ENCODE peak calls at places on chromosomes 2 and 18, in ten cellular contexts. One of them, this sample, is unnamed.

GRCh38 chr18:50115095-50115494 is 79.9 kb downstream of the MYO5B start:
- DNase-seq in upper lobe of right lung: no peak
- DNase-seq in heart left ventricle: no peak
- DNase-seq in neural progenitor cell: no peak
- DNase-seq in AG10803: no peak
- DNase-seq in cardiac muscle cell: peak
- DNase-seq in transverse colon: no peak
- DNase-seq in lower lobe of right lung: no peak
- DNase-seq in fibroblast of mammary gland: no peak
- DNase-seq in progenitor cell of endocrine pancreas: no peak
- DNase-seq in this sample: peak

GRCh38 chr2:31810200-31810917 is 200.4 kb downstream of the MEMO1 start:
- DNase-seq in cardiac muscle cell: no peak
- DNase-seq in transverse colon: no peak
- DNase-seq in AG10803: no peak
- DNase-seq in lower lobe of right lung: no peak
- DNase-seq in fibroblast of mammary gland: no peak
- DNase-seq in upper lobe of right lung: no peak
- DNase-seq in heart left ventricle: no peak
- DNase-seq in progenitor cell of endocrine pancreas: no peak
- DNase-seq in neural progenitor cell: no peak
- DNase-seq in this sample: no peak

GRCh38 chr2:6823111-6823510 is 42.6 kb downstream of the CMPK2 start:
- DNase-seq in transverse colon: no peak
- DNase-seq in AG10803: peak
- DNase-seq in lower lobe of right lung: no peak
- DNase-seq in progenitor cell of endocrine pancreas: no peak
- DNase-seq in cardiac muscle cell: peak
- DNase-seq in upper lobe of right lung: no peak
- DNase-seq in neural progenitor cell: no peak
- DNase-seq in fibroblast of mammary gland: peak
- DNase-seq in heart left ventricle: no peak
- DNase-seq in this sample: no peak

GRCh38 chr2:149568138-149568537 is 19.4 kb downstream of the MMADHC start:
- DNase-seq in lower lobe of right lung: no peak
- DNase-seq in cardiac muscle cell: no peak
- DNase-seq in AG10803: no peak
- DNase-seq in heart left ventricle: no peak
- DNase-seq in transverse colon: no peak
- DNase-seq in progenitor cell of endocrine pancreas: no peak
- DNase-seq in neural progenitor cell: no peak
- DNase-seq in fibroblast of mammary gland: no peak
- DNase-seq in upper lobe of right lung: no peak
- DNase-seq in this sample: no peak

GRCh38 chr18:13218376-13219011 is at the start of gene LDLRAD4:
- DNase-seq in progenitor cell of endocrine pancreas: peak
- DNase-seq in fibroblast of mammary gland: no peak
- DNase-seq in upper lobe of right lung: no peak
- DNase-seq in AG10803: no peak
- DNase-seq in heart left ventricle: peak
- DNase-seq in transverse colon: peak
- DNase-seq in lower lobe of right lung: no peak
- DNase-seq in neural progenitor cell: peak
- DNase-seq in cardiac muscle cell: no peak
- DNase-seq in this sample: no peak

GRCh38 chr2:70347831-70348230 is 46.0 kb upstream of the FAM136A start:
- DNase-seq in transverse colon: no peak
- DNase-seq in progenitor cell of endocrine pancreas: no peak
- DNase-seq in lower lobe of right lung: no peak
- DNase-seq in cardiac muscle cell: no peak
- DNase-seq in upper lobe of right lung: no peak
- DNase-seq in fibroblast of mammary gland: no peak
- DNase-seq in AG10803: no peak
- DNase-seq in neural progenitor cell: no peak
- DNase-seq in heart left ventricle: no peak
- DNase-seq in this sample: no peak

GRCh38 chr2:111703759-111704158 is 180.2 kb downstream of the ANAPC1 start:
- DNase-seq in neural progenitor cell: no peak
- DNase-seq in cardiac muscle cell: no peak
- DNase-seq in fibroblast of mammary gland: no peak
- DNase-seq in heart left ventricle: no peak
- DNase-seq in upper lobe of right lung: no peak
- DNase-seq in progenitor cell of endocrine pancreas: no peak
- DNase-seq in transverse colon: peak
- DNase-seq in AG10803: no peak
- DNase-seq in lower lobe of right lung: no peak
- DNase-seq in this sample: peak

GRCh38 chr18:25399554-25399953 is 47.6 kb upstream of the ZNF521 start:
- DNase-seq in fibroblast of mammary gland: peak
- DNase-seq in heart left ventricle: no peak
- DNase-seq in upper lobe of right lung: no peak
- DNase-seq in cardiac muscle cell: no peak
- DNase-seq in lower lobe of right lung: no peak
- DNase-seq in AG10803: peak
- DNase-seq in transverse colon: no peak
- DNase-seq in progenitor cell of endocrine pancreas: no peak
- DNase-seq in neural progenitor cell: no peak
- DNase-seq in this sample: no peak

GRCh38 chr2:216389565-216389964 is 17.3 kb upstream of the MARCHF4 start:
- DNase-seq in heart left ventricle: no peak
- DNase-seq in progenitor cell of endocrine pancreas: no peak
- DNase-seq in AG10803: peak
- DNase-seq in neural progenitor cell: no peak
- DNase-seq in cardiac muscle cell: peak
- DNase-seq in fibroblast of mammary gland: peak
- DNase-seq in lower lobe of right lung: no peak
- DNase-seq in transverse colon: no peak
- DNase-seq in upper lobe of right lung: no peak
- DNase-seq in this sample: no peak

GRCh38 chr2:149160701-149161217 is 122.3 kb downstream of the LYPD6B start:
- DNase-seq in cardiac muscle cell: peak
- DNase-seq in upper lobe of right lung: no peak
- DNase-seq in AG10803: no peak
- DNase-seq in neural progenitor cell: peak
- DNase-seq in heart left ventricle: no peak
- DNase-seq in progenitor cell of endocrine pancreas: no peak
- DNase-seq in transverse colon: no peak
- DNase-seq in lower lobe of right lung: no peak
- DNase-seq in fibroblast of mammary gland: no peak
- DNase-seq in this sample: no peak

GRCh38 chr2:23359631-23360567 is 25.1 kb upstream of the KLHL29 start:
- DNase-seq in fibroblast of mammary gland: no peak
- DNase-seq in progenitor cell of endocrine pancreas: no peak
- DNase-seq in AG10803: no peak
- DNase-seq in cardiac muscle cell: no peak
- DNase-seq in transverse colon: no peak
- DNase-seq in lower lobe of right lung: no peak
- DNase-seq in upper lobe of right lung: no peak
- DNase-seq in heart left ventricle: no peak
- DNase-seq in neural progenitor cell: no peak
- DNase-seq in this sample: no peak

GRCh38 chr2:96119389-96119751 is 3.0 kb upstream of the ADRA2B start:
- DNase-seq in progenitor cell of endocrine pancreas: no peak
- DNase-seq in fibroblast of mammary gland: no peak
- DNase-seq in heart left ventricle: no peak
- DNase-seq in AG10803: no peak
- DNase-seq in lower lobe of right lung: no peak
- DNase-seq in neural progenitor cell: no peak
- DNase-seq in cardiac muscle cell: no peak
- DNase-seq in transverse colon: no peak
- DNase-seq in upper lobe of right lung: no peak
- DNase-seq in this sample: no peak

DNA sequence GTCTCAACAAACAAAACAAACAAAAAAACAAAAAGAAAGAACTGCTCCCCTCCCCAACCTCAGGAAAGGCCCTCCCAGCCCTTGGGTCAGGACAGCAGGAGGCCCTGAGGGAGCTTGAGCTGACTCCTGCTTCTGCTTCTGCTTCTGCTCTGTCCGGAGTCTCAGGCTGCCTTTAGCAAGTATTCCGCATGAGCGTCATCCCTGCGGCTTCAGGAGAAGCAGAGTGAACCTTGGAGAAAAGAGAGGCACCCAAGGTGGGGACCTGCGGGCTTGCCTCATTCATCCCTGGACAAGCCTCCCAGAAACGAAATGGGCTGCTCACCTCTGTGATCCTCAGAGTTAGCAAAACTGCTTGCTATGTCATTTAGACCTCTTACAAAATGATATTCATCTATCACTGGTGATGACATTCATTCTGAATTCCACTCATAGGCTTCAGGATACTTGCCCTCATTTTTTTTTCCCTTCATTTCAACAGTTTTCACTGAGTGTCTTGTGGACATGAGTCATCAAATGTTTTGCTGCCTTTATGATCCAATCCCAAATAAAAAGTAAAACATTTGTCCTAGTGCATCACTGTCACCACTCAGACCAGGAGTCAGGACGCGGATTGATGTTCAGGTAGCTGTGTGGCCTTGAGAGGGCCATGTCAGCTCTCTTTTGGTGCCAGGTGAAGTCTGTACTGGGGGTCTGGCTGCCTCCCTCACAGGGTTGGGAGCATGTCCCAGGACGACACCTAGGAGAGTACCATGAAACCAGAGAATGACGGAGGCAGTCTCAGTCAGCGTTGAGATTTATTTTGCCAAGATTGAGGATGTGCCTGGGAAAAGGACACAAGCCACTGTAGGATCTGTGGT is 51.7 kb downstream of the IMPA2 start:
- DNase-seq in lower lobe of right lung: no peak
- DNase-seq in cardiac muscle cell: peak
- DNase-seq in transverse colon: no peak
- DNase-seq in upper lobe of right lung: no peak
- DNase-seq in heart left ventricle: no peak
- DNase-seq in AG10803: peak
- DNase-seq in fibroblast of mammary gland: peak
- DNase-seq in neural progenitor cell: no peak
- DNase-seq in progenitor cell of endocrine pancreas: no peak
- DNase-seq in this sample: peak
- TF ChIP-seq CTCF in lower lobe of right lung: no peak
- TF ChIP-seq CTCF in cardiac muscle cell: no peak
- TF ChIP-seq CTCF in transverse colon: no peak
- TF ChIP-seq CTCF in upper lobe of right lung: no peak
- TF ChIP-seq CTCF in heart left ventricle: no peak
- TF ChIP-seq CTCF in AG10803: no peak
- TF ChIP-seq CTCF in fibroblast of mammary gland: no peak
- TF ChIP-seq CTCF in neural progenitor cell: no peak
- TF ChIP-seq CTCF in progenitor cell of endocrine pancreas: no peak
- TF ChIP-seq CTCF in this sample: no peak

DNA sequence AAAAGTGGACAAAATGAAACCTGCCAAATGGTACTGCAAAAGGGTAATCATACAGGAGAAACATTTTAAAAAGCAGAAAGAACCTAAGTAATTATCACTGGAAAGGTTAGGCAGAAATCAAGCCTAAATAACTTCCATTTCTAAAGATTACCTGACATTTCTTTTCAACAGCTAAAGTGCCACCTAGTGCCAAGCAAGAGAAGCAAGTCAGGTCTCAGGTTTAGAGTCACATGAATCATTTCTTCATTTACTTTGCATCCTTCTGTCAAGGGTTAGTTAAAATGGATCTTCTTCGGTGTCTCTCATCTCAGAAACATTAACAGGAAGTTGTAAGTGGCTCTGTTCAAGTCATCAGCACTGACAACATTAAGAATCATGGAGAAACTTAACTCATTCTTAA is 90.3 kb downstream of the AKAIN1 start:
- DNase-seq in cardiac muscle cell: no peak
- DNase-seq in neural progenitor cell: peak
- DNase-seq in fibroblast of mammary gland: no peak
- DNase-seq in lower lobe of right lung: no peak
- DNase-seq in upper lobe of right lung: no peak
- DNase-seq in transverse colon: no peak
- DNase-seq in progenitor cell of endocrine pancreas: no peak
- DNase-seq in heart left ventricle: no peak
- DNase-seq in AG10803: no peak
- DNase-seq in this sample: no peak
- TF ChIP-seq CTCF in cardiac muscle cell: no peak
- TF ChIP-seq CTCF in neural progenitor cell: peak
- TF ChIP-seq CTCF in fibroblast of mammary gland: no peak
- TF ChIP-seq CTCF in lower lobe of right lung: no peak
- TF ChIP-seq CTCF in upper lobe of right lung: peak
- TF ChIP-seq CTCF in transverse colon: no peak
- TF ChIP-seq CTCF in progenitor cell of endocrine pancreas: peak
- TF ChIP-seq CTCF in heart left ventricle: no peak
- TF ChIP-seq CTCF in AG10803: no peak
- TF ChIP-seq CTCF in this sample: peak

DNA sequence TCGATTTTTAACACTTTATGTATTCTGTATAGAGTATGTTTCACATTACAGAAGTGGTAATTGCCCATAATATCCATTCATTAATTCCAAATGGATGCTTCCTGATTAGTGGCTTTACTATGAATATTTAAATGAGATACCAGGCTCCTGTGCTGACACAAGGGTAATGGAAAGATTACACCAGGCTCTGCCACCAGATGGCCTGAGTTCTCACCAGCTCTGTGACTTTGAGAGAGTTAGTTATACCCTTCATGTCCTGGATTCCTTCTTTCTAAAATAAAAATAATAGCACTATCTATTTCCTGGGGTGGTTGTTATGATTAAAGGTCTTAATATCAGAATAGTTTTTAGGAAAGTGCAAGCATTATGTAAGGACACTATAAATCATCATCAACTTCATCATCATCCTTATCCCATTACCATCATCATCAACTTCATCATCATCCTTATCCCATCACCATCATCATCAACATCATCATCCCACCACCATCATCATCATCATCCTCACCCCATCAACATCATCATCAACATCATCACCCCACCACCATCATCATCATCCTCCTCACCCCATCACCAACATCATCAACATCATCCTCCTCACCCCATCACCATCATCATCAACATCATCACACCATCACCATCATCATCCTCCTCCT is 151.8 kb downstream of the DNER start:
- DNase-seq in lower lobe of right lung: no peak
- DNase-seq in transverse colon: no peak
- DNase-seq in AG10803: no peak
- DNase-seq in cardiac muscle cell: no peak
- DNase-seq in fibroblast of mammary gland: no peak
- DNase-seq in heart left ventricle: no peak
- DNase-seq in neural progenitor cell: no peak
- DNase-seq in upper lobe of right lung: no peak
- DNase-seq in progenitor cell of endocrine pancreas: no peak
- DNase-seq in this sample: no peak
- TF ChIP-seq CTCF in lower lobe of right lung: no peak
- TF ChIP-seq CTCF in transverse colon: no peak
- TF ChIP-seq CTCF in AG10803: no peak
- TF ChIP-seq CTCF in cardiac muscle cell: no peak
- TF ChIP-seq CTCF in fibroblast of mammary gland: no peak
- TF ChIP-seq CTCF in heart left ventricle: no peak
- TF ChIP-seq CTCF in neural progenitor cell: no peak
- TF ChIP-seq CTCF in upper lobe of right lung: no peak
- TF ChIP-seq CTCF in progenitor cell of endocrine pancreas: no peak
- TF ChIP-seq CTCF in this sample: no peak

DNA sequence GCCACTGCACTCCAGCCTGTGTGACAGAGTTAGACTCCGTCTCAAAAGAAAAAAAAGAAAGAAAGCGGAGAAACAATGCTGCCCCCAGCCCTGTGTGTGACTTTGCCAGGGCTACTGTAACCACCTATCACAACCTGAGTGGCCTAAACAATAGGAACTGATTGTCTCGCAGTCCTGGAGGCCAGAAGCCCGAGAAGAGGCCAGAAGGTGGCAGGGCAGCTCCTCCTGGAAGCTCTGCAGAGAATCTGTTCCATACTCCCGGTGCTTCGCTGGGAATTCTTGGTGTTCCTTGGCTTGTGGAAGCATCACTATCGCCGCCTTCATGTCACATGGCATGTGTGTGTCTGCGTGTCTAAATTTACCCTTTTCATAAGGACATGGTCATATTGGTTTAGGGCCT is 14.4 kb upstream of the RAB17 start:
- DNase-seq in upper lobe of right lung: no peak
- DNase-seq in AG10803: peak
- DNase-seq in lower lobe of right lung: no peak
- DNase-seq in progenitor cell of endocrine pancreas: no peak
- DNase-seq in cardiac muscle cell: peak
- DNase-seq in fibroblast of mammary gland: peak
- DNase-seq in neural progenitor cell: no peak
- DNase-seq in heart left ventricle: no peak
- DNase-seq in transverse colon: no peak
- DNase-seq in this sample: peak
- TF ChIP-seq CTCF in upper lobe of right lung: peak
- TF ChIP-seq CTCF in AG10803: peak
- TF ChIP-seq CTCF in lower lobe of right lung: peak
- TF ChIP-seq CTCF in progenitor cell of endocrine pancreas: peak
- TF ChIP-seq CTCF in cardiac muscle cell: peak
- TF ChIP-seq CTCF in fibroblast of mammary gland: peak
- TF ChIP-seq CTCF in neural progenitor cell: no peak
- TF ChIP-seq CTCF in heart left ventricle: peak
- TF ChIP-seq CTCF in transverse colon: no peak
- TF ChIP-seq CTCF in this sample: no peak

This sample was measured in MCF 10A.